ENCODE peak calls at places on chromosomes 2 and 18, in six cellular contexts. One of them, this sample, is unnamed.

GRCh38 chr2:85754313-85755095 is 713 bp downstream of the ATOH8 start:
- DNase-seq in WTC11: peak
- DNase-seq in foreskin fibroblast: peak
- DNase-seq in endothelial cell: peak
- DNase-seq in fibroblast of pulmonary artery: peak
- DNase-seq in progenitor cell of endocrine pancreas: no peak
- DNase-seq in this sample: peak

GRCh38 chr2:152657042-152657441 is 60.2 kb downstream of the PRPF40A start:
- DNase-seq in fibroblast of pulmonary artery: no peak
- DNase-seq in endothelial cell: no peak
- DNase-seq in foreskin fibroblast: no peak
- DNase-seq in WTC11: no peak
- DNase-seq in progenitor cell of endocrine pancreas: no peak
- DNase-seq in this sample: no peak

GRCh38 chr2:181176540-181176939 is 196.1 kb downstream of the UBE2E3 start:
- DNase-seq in fibroblast of pulmonary artery: no peak
- DNase-seq in WTC11: no peak
- DNase-seq in foreskin fibroblast: peak
- DNase-seq in progenitor cell of endocrine pancreas: no peak
- DNase-seq in endothelial cell: no peak
- DNase-seq in this sample: no peak

GRCh38 chr18:80159713-80160636 is 50.9 kb downstream of the ADNP2 start:
- DNase-seq in WTC11: peak
- DNase-seq in endothelial cell: peak
- DNase-seq in progenitor cell of endocrine pancreas: no peak
- DNase-seq in fibroblast of pulmonary artery: peak
- DNase-seq in foreskin fibroblast: peak
- DNase-seq in this sample: peak

GRCh38 chr2:62197017-62197586 is 1.2 kb downstream of the B3GNT2 start:
- DNase-seq in progenitor cell of endocrine pancreas: peak
- DNase-seq in foreskin fibroblast: peak
- DNase-seq in endothelial cell: peak
- DNase-seq in WTC11: no peak
- DNase-seq in fibroblast of pulmonary artery: no peak
- DNase-seq in this sample: peak

GRCh38 chr2:239912938-239913631 is 112.1 kb downstream of the NDUFA10 start:
- DNase-seq in WTC11: no peak
- DNase-seq in endothelial cell: no peak
- DNase-seq in foreskin fibroblast: no peak
- DNase-seq in progenitor cell of endocrine pancreas: no peak
- DNase-seq in fibroblast of pulmonary artery: no peak
- DNase-seq in this sample: no peak

GRCh38 chr18:69817335-69817935 is 130.2 kb downstream of the CD226 start:
- DNase-seq in foreskin fibroblast: peak
- DNase-seq in WTC11: no peak
- DNase-seq in fibroblast of pulmonary artery: peak
- DNase-seq in progenitor cell of endocrine pancreas: no peak
- DNase-seq in endothelial cell: no peak
- DNase-seq in this sample: no peak

GRCh38 chr18:56221195-56222065 is 417.0 kb downstream of the TXNL1 start:
- DNase-seq in WTC11: no peak
- DNase-seq in foreskin fibroblast: no peak
- DNase-seq in progenitor cell of endocrine pancreas: no peak
- DNase-seq in fibroblast of pulmonary artery: no peak
- DNase-seq in endothelial cell: no peak
- DNase-seq in this sample: no peak

GRCh38 chr2:30733829-30734520 is 73.3 kb downstream of the CAPN13 start:
- DNase-seq in fibroblast of pulmonary artery: no peak
- DNase-seq in progenitor cell of endocrine pancreas: no peak
- DNase-seq in endothelial cell: no peak
- DNase-seq in WTC11: no peak
- DNase-seq in foreskin fibroblast: no peak
- DNase-seq in this sample: no peak

GRCh38 chr2:119721462-119721861 is 38.3 kb upstream of the PTPN4 start:
- DNase-seq in progenitor cell of endocrine pancreas: no peak
- DNase-seq in endothelial cell: no peak
- DNase-seq in WTC11: no peak
- DNase-seq in foreskin fibroblast: no peak
- DNase-seq in fibroblast of pulmonary artery: no peak
- DNase-seq in this sample: no peak

GRCh38 chr2:179652296-179652695 is 209.1 kb downstream of the ZNF385B start:
- DNase-seq in fibroblast of pulmonary artery: no peak
- DNase-seq in endothelial cell: no peak
- DNase-seq in foreskin fibroblast: no peak
- DNase-seq in progenitor cell of endocrine pancreas: no peak
- DNase-seq in WTC11: no peak
- DNase-seq in this sample: no peak

GRCh38 chr2:135638825-135639224 is 102.8 kb upstream of the UBXN4 start:
- DNase-seq in progenitor cell of endocrine pancreas: no peak
- DNase-seq in foreskin fibroblast: no peak
- DNase-seq in fibroblast of pulmonary artery: no peak
- DNase-seq in endothelial cell: no peak
- DNase-seq in WTC11: no peak
- DNase-seq in this sample: no peak

GRCh38 chr2:84919885-84920580 is 14.6 kb downstream of the TMSB10 start:
- DNase-seq in fibroblast of pulmonary artery: peak
- DNase-seq in foreskin fibroblast: peak
- DNase-seq in WTC11: no peak
- DNase-seq in progenitor cell of endocrine pancreas: no peak
- DNase-seq in endothelial cell: no peak
- DNase-seq in this sample: peak

GRCh38 chr2:105814291-105814940 is 69.7 kb downstream of the NCK2 start:
- DNase-seq in foreskin fibroblast: peak
- DNase-seq in fibroblast of pulmonary artery: no peak
- DNase-seq in endothelial cell: no peak
- DNase-seq in progenitor cell of endocrine pancreas: no peak
- DNase-seq in WTC11: no peak
- DNase-seq in this sample: no peak

GRCh38 chr2:95007822-95008221 is 17.7 kb upstream of the MAL start:
- DNase-seq in foreskin fibroblast: no peak
- DNase-seq in progenitor cell of endocrine pancreas: no peak
- DNase-seq in fibroblast of pulmonary artery: no peak
- DNase-seq in WTC11: no peak
- DNase-seq in endothelial cell: no peak
- DNase-seq in this sample: no peak

GRCh38 chr2:187642498-187642897 is 88.3 kb upstream of the TFPI start:
- DNase-seq in endothelial cell: no peak
- DNase-seq in WTC11: no peak
- DNase-seq in progenitor cell of endocrine pancreas: no peak
- DNase-seq in fibroblast of pulmonary artery: no peak
- DNase-seq in foreskin fibroblast: no peak
- DNase-seq in this sample: no peak

GRCh38 chr2:40103590-40103989 is 324.5 kb upstream of the THUMPD2 start:
- DNase-seq in progenitor cell of endocrine pancreas: no peak
- DNase-seq in endothelial cell: no peak
- DNase-seq in WTC11: no peak
- DNase-seq in foreskin fibroblast: peak
- DNase-seq in fibroblast of pulmonary artery: peak
- DNase-seq in this sample: no peak

GRCh38 chr18:58819051-58819450 is 45.6 kb upstream of the ZNF532 start:
- DNase-seq in progenitor cell of endocrine pancreas: no peak
- DNase-seq in endothelial cell: no peak
- DNase-seq in WTC11: no peak
- DNase-seq in foreskin fibroblast: no peak
- DNase-seq in fibroblast of pulmonary artery: no peak
- DNase-seq in this sample: peak

GRCh38 chr2:181750305-181750704 is 70.0 kb upstream of the NEUROD1 start:
- DNase-seq in foreskin fibroblast: no peak
- DNase-seq in fibroblast of pulmonary artery: no peak
- DNase-seq in endothelial cell: no peak
- DNase-seq in progenitor cell of endocrine pancreas: no peak
- DNase-seq in WTC11: peak
- DNase-seq in this sample: no peak

GRCh38 chr2:133676392-133677130 is 108.3 kb upstream of the NCKAP5 start:
- DNase-seq in fibroblast of pulmonary artery: peak
- DNase-seq in WTC11: no peak
- DNase-seq in progenitor cell of endocrine pancreas: no peak
- DNase-seq in endothelial cell: no peak
- DNase-seq in foreskin fibroblast: peak
- DNase-seq in this sample: no peak

GRCh38 chr2:128422571-128422970 is 103.9 kb upstream of the HS6ST1 start:
- DNase-seq in endothelial cell: no peak
- DNase-seq in foreskin fibroblast: peak
- DNase-seq in WTC11: no peak
- DNase-seq in progenitor cell of endocrine pancreas: no peak
- DNase-seq in fibroblast of pulmonary artery: peak
- DNase-seq in this sample: no peak

GRCh38 chr2:101697794-101698418 is 399 bp downstream of the MAP4K4 start:
- DNase-seq in WTC11: no peak
- DNase-seq in progenitor cell of endocrine pancreas: peak
- DNase-seq in fibroblast of pulmonary artery: no peak
- DNase-seq in endothelial cell: peak
- DNase-seq in foreskin fibroblast: peak
- DNase-seq in this sample: no peak

GRCh38 chr2:170878505-170878904 is 50.5 kb upstream of the GORASP2 start:
- DNase-seq in foreskin fibroblast: no peak
- DNase-seq in WTC11: no peak
- DNase-seq in endothelial cell: no peak
- DNase-seq in progenitor cell of endocrine pancreas: no peak
- DNase-seq in fibroblast of pulmonary artery: no peak
- DNase-seq in this sample: peak

GRCh38 chr2:210654091-210654490 is 97.7 kb downstream of the CPS1 start:
- DNase-seq in foreskin fibroblast: peak
- DNase-seq in fibroblast of pulmonary artery: no peak
- DNase-seq in WTC11: no peak
- DNase-seq in progenitor cell of endocrine pancreas: no peak
- DNase-seq in endothelial cell: no peak
- DNase-seq in this sample: no peak

GRCh38 chr2:176445831-176446433 is 176.7 kb downstream of the MTX2 start:
- DNase-seq in foreskin fibroblast: peak
- DNase-seq in endothelial cell: no peak
- DNase-seq in progenitor cell of endocrine pancreas: no peak
- DNase-seq in WTC11: no peak
- DNase-seq in fibroblast of pulmonary artery: peak
- DNase-seq in this sample: no peak

GRCh38 chr18:33116376-33116775 is 324.1 kb downstream of the CCDC178 start:
- DNase-seq in WTC11: no peak
- DNase-seq in fibroblast of pulmonary artery: peak
- DNase-seq in endothelial cell: no peak
- DNase-seq in foreskin fibroblast: no peak
- DNase-seq in progenitor cell of endocrine pancreas: no peak
- DNase-seq in this sample: no peak

GRCh38 chr2:63902149-63902548 is 60.5 kb downstream of the UGP2 start:
- DNase-seq in fibroblast of pulmonary artery: no peak
- DNase-seq in endothelial cell: no peak
- DNase-seq in foreskin fibroblast: no peak
- DNase-seq in WTC11: no peak
- DNase-seq in progenitor cell of endocrine pancreas: no peak
- DNase-seq in this sample: no peak

GRCh38 chr2:71358931-71359671 is 27.5 kb downstream of the ZNF638 start:
- DNase-seq in fibroblast of pulmonary artery: peak
- DNase-seq in progenitor cell of endocrine pancreas: no peak
- DNase-seq in foreskin fibroblast: peak
- DNase-seq in endothelial cell: no peak
- DNase-seq in WTC11: no peak
- DNase-seq in this sample: no peak

GRCh38 chr2:217231212-217231611 is 371.3 kb upstream of the TNP1 start:
- DNase-seq in foreskin fibroblast: no peak
- DNase-seq in endothelial cell: no peak
- DNase-seq in progenitor cell of endocrine pancreas: no peak
- DNase-seq in fibroblast of pulmonary artery: peak
- DNase-seq in WTC11: no peak
- DNase-seq in this sample: no peak

GRCh38 chr18:11309172-11309571 is 159.8 kb upstream of the PIEZO2 start:
- DNase-seq in fibroblast of pulmonary artery: peak
- DNase-seq in WTC11: no peak
- DNase-seq in foreskin fibroblast: peak
- DNase-seq in progenitor cell of endocrine pancreas: no peak
- DNase-seq in endothelial cell: no peak
- DNase-seq in this sample: no peak
- TF ChIP-seq CTCF in fibroblast of pulmonary artery: peak
- TF ChIP-seq CTCF in WTC11: no peak
- TF ChIP-seq CTCF in foreskin fibroblast: peak
- TF ChIP-seq CTCF in progenitor cell of endocrine pancreas: no peak
- TF ChIP-seq CTCF in endothelial cell: no peak
- TF ChIP-seq CTCF in this sample: no peak

DNA sequence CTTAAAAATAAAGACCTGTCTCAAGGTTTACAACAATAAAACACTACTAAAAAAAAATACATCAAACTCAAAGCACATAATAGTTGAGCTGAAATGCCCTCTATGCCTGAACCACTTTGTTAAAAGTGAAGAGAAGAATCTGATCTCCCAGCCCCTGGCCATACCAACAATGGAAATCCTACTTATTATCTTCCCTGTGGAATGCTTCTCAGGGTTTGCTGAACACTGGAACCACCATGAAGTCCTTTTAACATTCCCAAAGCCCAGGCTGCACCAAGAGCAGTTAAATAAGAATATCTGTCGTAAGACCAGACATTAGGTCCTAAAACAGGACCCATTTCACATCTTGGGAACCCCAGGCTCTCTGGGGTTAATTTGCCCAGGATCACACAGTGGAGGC is 285.9 kb downstream of the STK39 start:
- DNase-seq in endothelial cell: no peak
- DNase-seq in WTC11: no peak
- DNase-seq in progenitor cell of endocrine pancreas: no peak
- DNase-seq in foreskin fibroblast: no peak
- DNase-seq in fibroblast of pulmonary artery: no peak
- DNase-seq in this sample: no peak
- TF ChIP-seq CTCF in endothelial cell: no peak
- TF ChIP-seq CTCF in WTC11: no peak
- TF ChIP-seq CTCF in progenitor cell of endocrine pancreas: no peak
- TF ChIP-seq CTCF in foreskin fibroblast: no peak
- TF ChIP-seq CTCF in fibroblast of pulmonary artery: no peak
- TF ChIP-seq CTCF in this sample: no peak

GRCh38 chr2:8546319-8547283 is 135.3 kb upstream of the ID2 start:
- DNase-seq in fibroblast of pulmonary artery: no peak
- DNase-seq in endothelial cell: peak
- DNase-seq in WTC11: no peak
- DNase-seq in progenitor cell of endocrine pancreas: no peak
- DNase-seq in foreskin fibroblast: no peak
- DNase-seq in this sample: no peak

GRCh38 chr2:8545676-8546318 is 136.1 kb upstream of the ID2 start:
- DNase-seq in endothelial cell: peak
- DNase-seq in progenitor cell of endocrine pancreas: no peak
- DNase-seq in fibroblast of pulmonary artery: no peak
- DNase-seq in foreskin fibroblast: no peak
- DNase-seq in WTC11: no peak
- DNase-seq in this sample: no peak

GRCh38 chr2:8543412-8544167 is 138.3 kb upstream of the ID2 start:
- DNase-seq in foreskin fibroblast: peak
- DNase-seq in progenitor cell of endocrine pancreas: no peak
- DNase-seq in endothelial cell: no peak
- DNase-seq in fibroblast of pulmonary artery: peak
- DNase-seq in WTC11: no peak
- DNase-seq in this sample: peak

GRCh38 chr2:8544168-8544785 is 137.6 kb upstream of the ID2 start:
- DNase-seq in foreskin fibroblast: no peak
- DNase-seq in endothelial cell: no peak
- DNase-seq in progenitor cell of endocrine pancreas: no peak
- DNase-seq in fibroblast of pulmonary artery: no peak
- DNase-seq in WTC11: no peak
- DNase-seq in this sample: no peak

GRCh38 chr2:8544786-8545631 is 136.8 kb upstream of the ID2 start:
- DNase-seq in WTC11: peak
- DNase-seq in foreskin fibroblast: peak
- DNase-seq in progenitor cell of endocrine pancreas: no peak
- DNase-seq in endothelial cell: no peak
- DNase-seq in fibroblast of pulmonary artery: peak
- DNase-seq in this sample: peak
- TF ChIP-seq CTCF in WTC11: no peak
- TF ChIP-seq CTCF in foreskin fibroblast: peak
- TF ChIP-seq CTCF in progenitor cell of endocrine pancreas: peak
- TF ChIP-seq CTCF in endothelial cell: no peak
- TF ChIP-seq CTCF in fibroblast of pulmonary artery: peak
- TF ChIP-seq CTCF in this sample: peak

GRCh38 chr18:7980136-7980535 is 413.0 kb downstream of the PTPRM start:
- DNase-seq in progenitor cell of endocrine pancreas: no peak
- DNase-seq in WTC11: peak
- DNase-seq in endothelial cell: peak
- DNase-seq in foreskin fibroblast: no peak
- DNase-seq in fibroblast of pulmonary artery: no peak
- DNase-seq in this sample: no peak
- TF ChIP-seq CTCF in progenitor cell of endocrine pancreas: peak
- TF ChIP-seq CTCF in WTC11: peak
- TF ChIP-seq CTCF in endothelial cell: peak
- TF ChIP-seq CTCF in foreskin fibroblast: no peak
- TF ChIP-seq CTCF in fibroblast of pulmonary artery: no peak
- TF ChIP-seq CTCF in this sample: no peak

This sample was measured in GM20000.